ENCODE peak calls at places on chromosome X, in six cellular contexts. N is LoVo, E is activated gamma-delta T cell treated with Interleukin-2 at 50 U/mL for 16 hours, B is left lobe of liver, T is frontal cortex, A is hypothalamus. V is an unnamed sample.

GRCh38 chrX:37420756-37421155 is 71.6 kb downstream of the PRRG1 start:
- DNase-seq in N (peak), E (no peak), B (no peak), T (no peak), A (no peak), V (no peak)

GRCh38 chrX:75603833-75604232 is 81.0 kb upstream of the ZDHHC15 start:
- DNase-seq in N (peak), E (no peak), B (no peak), T (no peak), A (no peak), V (peak)

GRCh38 chrX:48530736-48531135 is 8.8 kb upstream of the TBC1D25 start:
- DNase-seq in N (no peak), E (no peak), B (no peak), T (no peak), A (no peak), V (no peak)

GRCh38 chrX:10474510-10474909 is 145.9 kb downstream of the MID1 start:
- DNase-seq in N (no peak), E (no peak), B (no peak), T (no peak), A (no peak), V (no peak)

GRCh38 chrX:10971759-10972158 is 139.4 kb upstream of the HCCS start:
- DNase-seq in N (no peak), E (no peak), B (no peak), T (no peak), A (no peak), V (no peak)

GRCh38 chrX:124502144-124502543 is 155.8 kb downstream of the SH2D1A start:
- DNase-seq in N (no peak), E (no peak), B (no peak), T (no peak), A (no peak), V (no peak)

GRCh38 chrX:105973387-105973739 is 65.2 kb downstream of the SERPINA7 start:
- DNase-seq in N (no peak), E (no peak), B (no peak), T (no peak), A (no peak), V (no peak)

GRCh38 chrX:55593756-55594257 is 29.4 kb upstream of the FOXR2 start:
- DNase-seq in N (no peak), E (no peak), B (no peak), T (no peak), A (no peak), V (no peak)

GRCh38 chrX:22634081-22634480 is 361.4 kb downstream of the CBLL2 start:
- DNase-seq in N (no peak), E (no peak), B (no peak), T (no peak), A (no peak), V (no peak)

GRCh38 chrX:110941906-110942305 is 146.3 kb upstream of the CHRDL1 start:
- DNase-seq in N (no peak), E (no peak), B (no peak), T (no peak), A (no peak), V (no peak)

GRCh38 chrX:92260102-92260501 is 480.9 kb downstream of the PCDH11X start:
- DNase-seq in N (peak), E (no peak), B (no peak), T (no peak), A (no peak), V (no peak)

GRCh38 chrX:132433551-132433950 is 55.3 kb downstream of the MBNL3 start:
- DNase-seq in N (no peak), E (no peak), B (no peak), T (no peak), A (no peak), V (no peak)

GRCh38 chrX:71545364-71545763 is 12.5 kb downstream of the OGT start:
- DNase-seq in N (no peak), E (no peak), B (no peak), T (no peak), A (no peak), V (no peak)

GRCh38 chrX:24285082-24285481 is 28.8 kb downstream of the SUPT20HL2 start:
- DNase-seq in N (no peak), E (no peak), B (no peak), T (no peak), A (no peak), V (peak)

GRCh38 chrX:134715930-134716619 is 57.8 kb upstream of the PLAC1 start:
- DNase-seq in N (no peak), E (no peak), B (no peak), T (no peak), A (no peak), V (no peak)

GRCh38 chrX:54045563-54046228 is 1.4 kb upstream of the PHF8 start:
- DNase-seq in N (no peak), E (no peak), B (no peak), T (no peak), A (no peak), V (peak)

GRCh38 chrX:40090050-40090804 is 7.5 kb downstream of the BCOR start:
- DNase-seq in N (no peak), E (no peak), B (no peak), T (no peak), A (no peak), V (no peak)

GRCh38 chrX:10401239-10401638 is 219.1 kb downstream of the MID1 start:
- DNase-seq in N (no peak), E (no peak), B (no peak), T (no peak), A (no peak), V (peak)

GRCh38 chrX:140723251-140723650 is 13.7 kb downstream of the LINC00632 start:
- DNase-seq in N (no peak), E (no peak), B (no peak), T (no peak), A (no peak), V (no peak)

GRCh38 chrX:48794993-48795501 is 6.8 kb upstream of the HDAC6 start:
- DNase-seq in N (no peak), E (no peak), B (no peak), T (no peak), A (no peak), V (no peak)

GRCh38 chrX:119602701-119603255 is 3.4 kb downstream of the NKRF start:
- DNase-seq in N (no peak), E (no peak), B (no peak), T (no peak), A (no peak), V (no peak)

GRCh38 chrX:123975180-123975579 is 13.7 kb downstream of the STAG2 start:
- DNase-seq in N (no peak), E (no peak), B (no peak), T (no peak), A (no peak), V (no peak)

GRCh38 chrX:701673-702072 is 71.1 kb downstream of the SHOX start:
- DNase-seq in N (no peak), E (no peak), B (no peak), T (no peak), A (no peak), V (no peak)

GRCh38 chrX:53186363-53186762 is 38.6 kb downstream of the KDM5C start:
- DNase-seq in N (peak), E (no peak), B (no peak), T (no peak), A (peak), V (no peak)

GRCh38 chrX:95823796-95824195 is 860.8 kb upstream of the DIAPH2 start:
- DNase-seq in N (no peak), E (no peak), B (no peak), T (no peak), A (no peak), V (no peak)

GRCh38 chrX:149461746-149462145 is 43.4 kb downstream of the IDS start:
- DNase-seq in N (no peak), E (no peak), B (no peak), T (no peak), A (no peak), V (no peak)

GRCh38 chrX:101659601-101660063 is at the start of gene ARMCX2:
- DNase-seq in N (no peak), E (no peak), B (no peak), T (peak), A (peak), V (peak)

GRCh38 chrX:97057349-97057909 is 173.7 kb downstream of the RPA4 start:
- DNase-seq in N (no peak), E (no peak), B (no peak), T (no peak), A (no peak), V (no peak)